ENCODE peak calls at places on chromosome 6, in six cellular contexts. One of them, this sample, is unnamed.

GRCh38 chr6:150579611-150580010 is 20.1 kb upstream of the PLEKHG1 start:
- DNase-seq in gastrocnemius medialis: no peak
- DNase-seq in GM23248: peak
- DNase-seq in GM04503: no peak
- DNase-seq in amniotic epithelial cell: no peak
- DNase-seq in EL: no peak
- DNase-seq in this sample: no peak

GRCh38 chr6:148509789-148510581 is 167.3 kb downstream of the SASH1 start:
- DNase-seq in gastrocnemius medialis: peak
- DNase-seq in GM23248: peak
- DNase-seq in GM04503: peak
- DNase-seq in amniotic epithelial cell: peak
- DNase-seq in EL: peak
- DNase-seq in this sample: no peak

GRCh38 chr6:43858161-43859153 is 88.4 kb downstream of the VEGFA start:
- DNase-seq in gastrocnemius medialis: no peak
- DNase-seq in GM23248: no peak
- DNase-seq in GM04503: no peak
- DNase-seq in amniotic epithelial cell: no peak
- DNase-seq in EL: no peak
- DNase-seq in this sample: no peak

GRCh38 chr6:108942556-108943492 is 94.6 kb downstream of the ARMC2 start:
- DNase-seq in gastrocnemius medialis: no peak
- DNase-seq in GM23248: no peak
- DNase-seq in GM04503: no peak
- DNase-seq in amniotic epithelial cell: no peak
- DNase-seq in EL: no peak
- DNase-seq in this sample: peak

GRCh38 chr6:34680802-34681515 is 15.6 kb downstream of the ILRUN start:
- DNase-seq in gastrocnemius medialis: no peak
- DNase-seq in GM23248: peak
- DNase-seq in GM04503: no peak
- DNase-seq in amniotic epithelial cell: peak
- DNase-seq in EL: peak
- DNase-seq in this sample: no peak

GRCh38 chr6:147759088-147759487 is 250.6 kb downstream of the SAMD5 start:
- DNase-seq in gastrocnemius medialis: no peak
- DNase-seq in GM23248: no peak
- DNase-seq in GM04503: peak
- DNase-seq in amniotic epithelial cell: peak
- DNase-seq in EL: no peak
- DNase-seq in this sample: no peak

GRCh38 chr6:44297063-44298038 is 15.8 kb downstream of the AARS2 start:
- DNase-seq in gastrocnemius medialis: no peak
- DNase-seq in GM23248: peak
- DNase-seq in GM04503: no peak
- DNase-seq in amniotic epithelial cell: no peak
- DNase-seq in EL: peak
- DNase-seq in this sample: no peak

GRCh38 chr6:132087391-132087790 is 136.2 kb upstream of the CCN2 start:
- DNase-seq in gastrocnemius medialis: no peak
- DNase-seq in GM23248: peak
- DNase-seq in GM04503: no peak
- DNase-seq in amniotic epithelial cell: no peak
- DNase-seq in EL: peak
- DNase-seq in this sample: no peak

GRCh38 chr6:40353967-40354452 is 233.2 kb downstream of the LRFN2 start:
- DNase-seq in gastrocnemius medialis: no peak
- DNase-seq in GM23248: no peak
- DNase-seq in GM04503: no peak
- DNase-seq in amniotic epithelial cell: no peak
- DNase-seq in EL: no peak
- DNase-seq in this sample: no peak

GRCh38 chr6:3795836-3796395 is 44.4 kb upstream of the PXDC1 start:
- DNase-seq in gastrocnemius medialis: no peak
- DNase-seq in GM23248: no peak
- DNase-seq in GM04503: no peak
- DNase-seq in amniotic epithelial cell: no peak
- DNase-seq in EL: no peak
- DNase-seq in this sample: no peak

GRCh38 chr6:119742188-119742803 is 392.7 kb upstream of the MAN1A1 start:
- DNase-seq in gastrocnemius medialis: no peak
- DNase-seq in GM23248: peak
- DNase-seq in GM04503: no peak
- DNase-seq in amniotic epithelial cell: peak
- DNase-seq in EL: peak
- DNase-seq in this sample: no peak

GRCh38 chr6:139855741-139856206 is 481.3 kb upstream of the CITED2 start:
- DNase-seq in gastrocnemius medialis: no peak
- DNase-seq in GM23248: peak
- DNase-seq in GM04503: peak
- DNase-seq in amniotic epithelial cell: peak
- DNase-seq in EL: peak
- DNase-seq in this sample: no peak

GRCh38 chr6:8027965-8028651 is 36.1 kb downstream of the BLOC1S5 start:
- DNase-seq in gastrocnemius medialis: no peak
- DNase-seq in GM23248: peak
- DNase-seq in GM04503: no peak
- DNase-seq in amniotic epithelial cell: peak
- DNase-seq in EL: peak
- DNase-seq in this sample: no peak

GRCh38 chr6:158892266-158892665 is 73.1 kb upstream of the EZR start:
- DNase-seq in gastrocnemius medialis: no peak
- DNase-seq in GM23248: no peak
- DNase-seq in GM04503: no peak
- DNase-seq in amniotic epithelial cell: peak
- DNase-seq in EL: peak
- DNase-seq in this sample: no peak

GRCh38 chr6:7828123-7828522 is 82.5 kb downstream of the TXNDC5 start:
- DNase-seq in gastrocnemius medialis: no peak
- DNase-seq in GM23248: no peak
- DNase-seq in GM04503: no peak
- DNase-seq in amniotic epithelial cell: no peak
- DNase-seq in EL: no peak
- DNase-seq in this sample: no peak

GRCh38 chr6:166849762-166850181 is 106.6 kb downstream of the RNASET2 start:
- DNase-seq in gastrocnemius medialis: no peak
- DNase-seq in GM23248: peak
- DNase-seq in GM04503: no peak
- DNase-seq in amniotic epithelial cell: no peak
- DNase-seq in EL: no peak
- DNase-seq in this sample: no peak

GRCh38 chr6:345747-346388 is 45.7 kb upstream of the IRF4 start:
- DNase-seq in gastrocnemius medialis: no peak
- DNase-seq in GM23248: peak
- DNase-seq in GM04503: no peak
- DNase-seq in amniotic epithelial cell: peak
- DNase-seq in EL: no peak
- DNase-seq in this sample: no peak

GRCh38 chr6:28565823-28566526 is 40.3 kb downstream of the GPX5 start:
- DNase-seq in gastrocnemius medialis: no peak
- DNase-seq in GM23248: no peak
- DNase-seq in GM04503: no peak
- DNase-seq in amniotic epithelial cell: peak
- DNase-seq in EL: no peak
- DNase-seq in this sample: no peak

GRCh38 chr6:34544776-34545471 is 11.2 kb downstream of the SPDEF start:
- DNase-seq in gastrocnemius medialis: no peak
- DNase-seq in GM23248: no peak
- DNase-seq in GM04503: no peak
- DNase-seq in amniotic epithelial cell: peak
- DNase-seq in EL: no peak
- DNase-seq in this sample: no peak

GRCh38 chr6:124463271-124463670 is 499.0 kb upstream of the RNF217 start:
- DNase-seq in gastrocnemius medialis: no peak
- DNase-seq in GM23248: no peak
- DNase-seq in GM04503: no peak
- DNase-seq in amniotic epithelial cell: no peak
- DNase-seq in EL: no peak
- DNase-seq in this sample: no peak

GRCh38 chr6:5501837-5502236 is 240.5 kb downstream of the FARS2 start:
- DNase-seq in gastrocnemius medialis: no peak
- DNase-seq in GM23248: no peak
- DNase-seq in GM04503: no peak
- DNase-seq in amniotic epithelial cell: no peak
- DNase-seq in EL: no peak
- DNase-seq in this sample: no peak

GRCh38 chr6:168469198-168469943 is 28.4 kb downstream of the SMOC2 start:
- DNase-seq in gastrocnemius medialis: peak
- DNase-seq in GM23248: no peak
- DNase-seq in GM04503: no peak
- DNase-seq in amniotic epithelial cell: no peak
- DNase-seq in EL: no peak
- DNase-seq in this sample: no peak

GRCh38 chr6:12801141-12801540 is 84.6 kb downstream of the PHACTR1 start:
- DNase-seq in gastrocnemius medialis: no peak
- DNase-seq in GM23248: peak
- DNase-seq in GM04503: no peak
- DNase-seq in amniotic epithelial cell: no peak
- DNase-seq in EL: no peak
- DNase-seq in this sample: no peak

GRCh38 chr6:166449641-166450040 is 66.9 kb upstream of the MPC1 start:
- DNase-seq in gastrocnemius medialis: no peak
- DNase-seq in GM23248: no peak
- DNase-seq in GM04503: no peak
- DNase-seq in amniotic epithelial cell: no peak
- DNase-seq in EL: no peak
- DNase-seq in this sample: no peak

GRCh38 chr6:16514249-16514648 is 247.0 kb downstream of the ATXN1 start:
- DNase-seq in gastrocnemius medialis: no peak
- DNase-seq in GM23248: peak
- DNase-seq in GM04503: no peak
- DNase-seq in amniotic epithelial cell: peak
- DNase-seq in EL: peak
- DNase-seq in this sample: no peak

GRCh38 chr6:47034919-47035318 is 7.2 kb downstream of the ADGRF1 start:
- DNase-seq in gastrocnemius medialis: peak
- DNase-seq in GM23248: peak
- DNase-seq in GM04503: peak
- DNase-seq in amniotic epithelial cell: peak
- DNase-seq in EL: peak
- DNase-seq in this sample: no peak

GRCh38 chr6:155174576-155175174 is 89.1 kb upstream of the CLDN20 start:
- DNase-seq in gastrocnemius medialis: peak
- DNase-seq in GM23248: peak
- DNase-seq in GM04503: no peak
- DNase-seq in amniotic epithelial cell: peak
- DNase-seq in EL: peak
- DNase-seq in this sample: peak